ENCODE peak calls at places on chromosomes 4 and X, in six cellular contexts. T, I, P, S, V and L are unnamed samples.
A peak's percentile ranks its signal among the peaks of the same experiment; 100 is the strongest.

GRCh38 chrX:145609951-145610511 is 207.6 kb upstream of the SLITRK2 start:
- DNase-seq in T (no peak), I (no peak), P (no peak), S (peak; percentile 81), V (no peak), L (no peak)

GRCh38 chrX:81378550-81378949 is 176.6 kb downstream of the SH3BGRL start:
- DNase-seq in T (no peak), I (no peak), P (no peak), S (no peak), V (no peak), L (no peak)

GRCh38 chr4:148207074-148207473 is 235.1 kb downstream of the NR3C2 start:
- DNase-seq in T (no peak), I (no peak), P (no peak), S (no peak), V (no peak), L (no peak)

GRCh38 chr4:77505275-77505957 is 100.2 kb upstream of the CXCL13 start:
- DNase-seq in T (no peak), I (no peak), P (no peak), S (no peak), V (no peak), L (no peak)

GRCh38 chr4:127188847-127189246 is 443.9 kb upstream of the INTU start:
- DNase-seq in T (no peak), I (no peak), P (no peak), S (no peak), V (peak; percentile 7), L (no peak)

GRCh38 chr4:105145059-105145912 is 1.4 kb upstream of the TET2 start:
- DNase-seq in T (no peak), I (no peak), P (no peak), S (no peak), V (no peak), L (no peak)

GRCh38 chr4:148056879-148057278 is 325.0 kb downstream of the ARHGAP10 start:
- DNase-seq in T (peak; percentile 69), I (no peak), P (peak; percentile 45), S (peak; percentile 51), V (peak; percentile 6), L (peak; percentile 13)

GRCh38 chr4:71188951-71189350 is 149.9 kb upstream of the SLC4A4 start:
- DNase-seq in T (no peak), I (no peak), P (no peak), S (no peak), V (no peak), L (no peak)

GRCh38 chr4:121642292-121642691 is 54.5 kb downstream of the ANXA5 start:
- DNase-seq in T (no peak), I (no peak), P (no peak), S (peak; percentile 26), V (no peak), L (no peak)

GRCh38 chr4:14178421-14178820 is 550.9 kb upstream of the BOD1L1 start:
- DNase-seq in T (no peak), I (no peak), P (no peak), S (peak; percentile 41), V (no peak), L (no peak)

GRCh38 chr4:136306361-136306760 is 1225.9 kb downstream of the PCDH18 start:
- DNase-seq in T (no peak), I (peak; percentile 41), P (no peak), S (no peak), V (no peak), L (no peak)

GRCh38 chr4:111360906-111361305 is 738.0 kb upstream of the PITX2 start:
- DNase-seq in T (no peak), I (no peak), P (no peak), S (no peak), V (no peak), L (no peak)

GRCh38 chrX:84487365-84488353 is 14.6 kb downstream of the HDX start:
- DNase-seq in T (no peak), I (no peak), P (no peak), S (no peak), V (no peak), L (no peak)

GRCh38 chr4:165872443-165873297 is at the start of gene TLL1:
- DNase-seq in T (no peak), I (peak; percentile 23), P (no peak), S (no peak), V (no peak), L (no peak)

GRCh38 chr4:175824110-175824509 is 12.0 kb upstream of the GPM6A start:
- DNase-seq in T (no peak), I (no peak), P (no peak), S (no peak), V (no peak), L (no peak)
- H3K4me3 ChIP-seq in T (no peak overlapping the region), I (no peak overlapping the region), P (no peak overlapping the region), S (no peak overlapping the region), V (no peak overlapping the region), L (no peak overlapping the region)

DNA sequence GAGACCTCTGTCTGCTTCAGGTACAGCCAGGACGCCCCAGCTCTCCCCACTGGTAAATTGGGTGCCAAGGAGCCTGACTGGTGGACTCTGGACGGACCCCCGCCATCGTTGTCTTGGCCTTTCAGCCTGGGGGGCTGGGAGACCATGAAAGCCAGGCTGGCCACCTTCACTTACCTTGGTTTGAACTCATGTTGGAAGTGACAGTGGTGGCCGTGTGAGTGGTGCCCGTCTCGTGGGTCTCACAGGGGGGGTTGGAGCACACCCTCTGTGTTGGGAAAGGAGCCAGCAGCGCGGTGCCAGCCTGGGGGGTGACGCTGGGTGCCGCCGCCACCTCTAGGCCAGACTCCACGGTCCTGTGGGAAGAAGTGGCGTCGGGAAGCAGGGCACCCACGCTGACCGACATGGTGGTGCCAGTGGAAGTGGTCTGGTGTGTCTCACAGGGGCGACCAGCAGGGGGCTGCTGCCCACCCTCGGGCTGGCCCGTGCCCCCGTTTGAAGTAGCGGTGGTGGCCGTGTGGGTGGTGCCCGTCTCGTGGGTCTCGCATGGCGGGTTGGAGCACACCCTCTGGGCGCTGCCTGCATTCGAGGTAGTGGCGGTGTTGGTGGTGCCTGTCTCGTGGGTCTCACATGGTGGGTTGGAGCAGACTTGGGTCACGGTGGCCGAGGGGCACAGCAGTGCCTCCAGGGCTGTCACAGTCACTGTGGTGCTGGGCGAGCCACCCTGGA is 9.6 kb upstream of the RENBP start:
- DNase-seq in T (no peak), I (peak; percentile 73), P (no peak), S (no peak), V (no peak), L (no peak)
- TF ChIP-seq CTCF in T (no peak), I (peak; percentile 18), P (no peak), S (no peak), V (no peak), L (no peak)

DNA sequence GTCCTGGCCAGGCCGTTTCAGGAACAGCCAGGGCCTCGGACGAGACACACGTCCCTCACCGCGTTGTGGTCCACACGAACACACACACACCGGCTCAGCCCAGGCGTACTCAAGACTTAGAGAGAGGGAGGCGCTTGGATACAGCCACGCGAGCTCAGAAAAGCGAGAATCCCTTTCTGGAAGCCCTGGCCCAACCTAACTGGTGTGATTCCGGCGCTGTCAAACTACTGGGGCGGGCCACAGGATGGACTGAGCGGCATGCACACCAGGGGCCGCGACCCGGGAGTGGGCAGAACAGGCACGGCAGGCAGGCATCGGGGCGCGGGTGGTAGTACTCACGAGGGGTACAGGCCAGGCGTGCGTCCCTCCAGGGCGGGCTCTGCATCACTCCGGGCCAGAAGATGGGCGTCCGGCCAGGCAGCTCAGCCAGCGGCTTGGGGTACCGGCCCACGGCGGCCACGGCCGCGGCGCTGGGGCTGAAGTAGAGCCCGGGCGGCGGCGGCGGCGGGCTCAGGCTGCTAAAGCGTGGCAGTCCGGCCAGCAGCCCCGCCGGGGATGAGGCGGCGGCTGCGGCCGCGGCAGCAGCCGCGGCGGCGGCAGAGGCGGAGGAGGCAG is 1.8 kb downstream of the NKX6-1 start:
- DNase-seq in T (no peak), I (peak; percentile 46), P (no peak), S (peak; percentile 8), V (no peak), L (no peak)
- H3K4me3 ChIP-seq in T (no peak overlapping the region), I (no peak overlapping the region), P (peak overlapping the region; percentile 62), S (peak overlapping the region; percentile 58), V (peak overlapping the region; percentile 61), L (peak overlapping the region; percentile 71)

GRCh38 chr4:101264550-101264949 is 82.8 kb downstream of the PPP3CA start:
- DNase-seq in T (no peak), I (no peak), P (no peak), S (no peak), V (no peak), L (no peak)
- TF ChIP-seq CTCF in T (no peak), I (no peak), P (no peak), S (no peak), V (no peak), L (no peak)

DNA sequence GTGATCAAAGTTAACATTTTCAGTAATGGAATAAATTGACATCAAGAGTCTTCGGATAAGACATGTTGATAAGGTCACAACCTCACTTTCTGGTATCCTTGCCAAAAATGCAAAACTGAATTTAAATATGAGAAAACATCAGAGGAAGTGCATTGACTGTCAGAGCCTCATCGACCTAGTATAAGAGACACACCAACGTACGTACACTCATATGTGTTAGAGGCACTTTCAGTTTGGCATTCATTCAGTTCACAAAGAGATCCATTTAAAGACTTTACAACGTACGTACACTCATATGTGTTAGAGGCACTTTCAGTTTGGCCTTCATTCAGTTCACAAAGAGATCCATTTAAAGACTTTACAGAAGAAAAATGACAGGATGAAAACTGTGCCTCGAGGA is 280.3 kb downstream of the INPP4B start:
- DNase-seq in T (no peak), I (no peak), P (no peak), S (no peak), V (no peak), L (no peak)
- H3K4me3 ChIP-seq in T (peak overlapping the region; percentile 17), I (no peak overlapping the region), P (no peak overlapping the region), S (no peak overlapping the region), V (no peak overlapping the region), L (no peak overlapping the region)